ENCODE peak calls at places on chromosomes 3 and 15, in five cellular contexts. One of them, this sample, is unnamed.

GRCh38 chr3:116148881-116149530 is 296.3 kb downstream of the LSAMP start:
- DNase-seq in spleen: no peak
- DNase-seq in CD8-positive, alpha-beta memory T cell: no peak
- DNase-seq in HAP-1: no peak
- DNase-seq in IMR-90: peak; percentile 63
- DNase-seq in this sample: no peak

GRCh38 chr3:195764961-195765706 is 44.4 kb downstream of the MUC20 start:
- DNase-seq in spleen: peak; percentile 69
- DNase-seq in CD8-positive, alpha-beta memory T cell: no peak
- DNase-seq in HAP-1: no peak
- DNase-seq in IMR-90: no peak
- DNase-seq in this sample: no peak

GRCh38 chr3:32934150-32934742 is 17.2 kb upstream of the CCR4 start:
- DNase-seq in spleen: no peak
- DNase-seq in CD8-positive, alpha-beta memory T cell: no peak
- DNase-seq in HAP-1: peak; percentile 59
- DNase-seq in IMR-90: peak; percentile 13
- DNase-seq in this sample: no peak

GRCh38 chr3:21839592-21839991 is 88.6 kb upstream of the ZNF385D start:
- DNase-seq in spleen: no peak
- DNase-seq in CD8-positive, alpha-beta memory T cell: no peak
- DNase-seq in HAP-1: peak; percentile 8
- DNase-seq in IMR-90: peak; percentile 53
- DNase-seq in this sample: no peak

GRCh38 chr3:152291649-152292066 is 22.9 kb downstream of the MBNL1 start:
- DNase-seq in spleen: no peak
- DNase-seq in CD8-positive, alpha-beta memory T cell: no peak
- DNase-seq in HAP-1: no peak
- DNase-seq in IMR-90: peak; percentile 57
- DNase-seq in this sample: no peak

GRCh38 chr3:156750191-156750873 is 75.8 kb upstream of the LEKR1 start:
- DNase-seq in spleen: no peak
- DNase-seq in CD8-positive, alpha-beta memory T cell: no peak
- DNase-seq in HAP-1: no peak
- DNase-seq in IMR-90: peak; percentile 65
- DNase-seq in this sample: no peak

GRCh38 chr15:32028921-32029320 is 1.4 kb upstream of the CHRNA7 start:
- DNase-seq in spleen: no peak
- DNase-seq in CD8-positive, alpha-beta memory T cell: no peak
- DNase-seq in HAP-1: peak; percentile 43
- DNase-seq in IMR-90: no peak
- DNase-seq in this sample: no peak

GRCh38 chr3:138180375-138181029 is 5.8 kb upstream of the DBR1 start:
- DNase-seq in spleen: no peak
- DNase-seq in CD8-positive, alpha-beta memory T cell: peak; percentile 12
- DNase-seq in HAP-1: peak; percentile 35
- DNase-seq in IMR-90: peak; percentile 47
- DNase-seq in this sample: no peak

GRCh38 chr15:51332211-51333147 is 5.9 kb downstream of the CYP19A1 start:
- DNase-seq in spleen: no peak
- DNase-seq in CD8-positive, alpha-beta memory T cell: no peak
- DNase-seq in HAP-1: no peak
- DNase-seq in IMR-90: no peak
- DNase-seq in this sample: no peak

GRCh38 chr3:150469031-150469930 is 61.2 kb downstream of the TSC22D2 start:
- DNase-seq in spleen: no peak
- DNase-seq in CD8-positive, alpha-beta memory T cell: no peak
- DNase-seq in HAP-1: no peak
- DNase-seq in IMR-90: peak; percentile 98
- DNase-seq in this sample: no peak

GRCh38 chr3:13879946-13880810 is at the start of gene WNT7A:
- DNase-seq in spleen: peak; percentile 81
- DNase-seq in CD8-positive, alpha-beta memory T cell: peak; percentile 56
- DNase-seq in HAP-1: peak; percentile 66
- DNase-seq in IMR-90: no peak
- DNase-seq in this sample: no peak

GRCh38 chr15:100241572-100242479 is 99.9 kb downstream of the ADAMTS17 start:
- DNase-seq in spleen: no peak
- DNase-seq in CD8-positive, alpha-beta memory T cell: no peak
- DNase-seq in HAP-1: no peak
- DNase-seq in IMR-90: no peak
- DNase-seq in this sample: peak; percentile 80

GRCh38 chr15:99562238-99562637 is 3.5 kb upstream of the MEF2A start:
- DNase-seq in spleen: no peak
- DNase-seq in CD8-positive, alpha-beta memory T cell: no peak
- DNase-seq in HAP-1: no peak
- DNase-seq in IMR-90: no peak
- DNase-seq in this sample: no peak

GRCh38 chr3:178271740-178272387 is 264.4 kb upstream of the KCNMB2 start:
- DNase-seq in spleen: no peak
- DNase-seq in CD8-positive, alpha-beta memory T cell: no peak
- DNase-seq in HAP-1: no peak
- DNase-seq in IMR-90: no peak
- DNase-seq in this sample: no peak

GRCh38 chr15:66070220-66070934 is 183.2 kb downstream of the MEGF11 start:
- DNase-seq in spleen: no peak
- DNase-seq in CD8-positive, alpha-beta memory T cell: no peak
- DNase-seq in HAP-1: no peak
- DNase-seq in IMR-90: no peak
- DNase-seq in this sample: no peak

GRCh38 chr3:129587559-129588210 is 18.8 kb downstream of the PLXND1 start:
- DNase-seq in spleen: no peak
- DNase-seq in CD8-positive, alpha-beta memory T cell: no peak
- DNase-seq in HAP-1: no peak
- DNase-seq in IMR-90: no peak
- DNase-seq in this sample: no peak

GRCh38 chr15:71329041-71329440 is 213.8 kb downstream of the THSD4 start:
- DNase-seq in spleen: no peak
- DNase-seq in CD8-positive, alpha-beta memory T cell: no peak
- DNase-seq in HAP-1: no peak
- DNase-seq in IMR-90: peak; percentile 35
- DNase-seq in this sample: no peak

GRCh38 chr15:56475351-56475750 is 10.4 kb upstream of the MNS1 start:
- DNase-seq in spleen: no peak
- DNase-seq in CD8-positive, alpha-beta memory T cell: no peak
- DNase-seq in HAP-1: no peak
- DNase-seq in IMR-90: no peak
- DNase-seq in this sample: no peak

GRCh38 chr3:106620646-106621045 is 751.8 kb upstream of the CBLB start:
- DNase-seq in spleen: no peak
- DNase-seq in CD8-positive, alpha-beta memory T cell: no peak
- DNase-seq in HAP-1: no peak
- DNase-seq in IMR-90: no peak
- DNase-seq in this sample: no peak

GRCh38 chr3:111904376-111905241 is 45.5 kb downstream of the PHLDB2 start:
- DNase-seq in spleen: no peak
- DNase-seq in CD8-positive, alpha-beta memory T cell: no peak
- DNase-seq in HAP-1: no peak
- DNase-seq in IMR-90: peak; percentile 92
- DNase-seq in this sample: no peak

GRCh38 chr3:178205750-178206149 is 330.5 kb upstream of the KCNMB2 start:
- DNase-seq in spleen: no peak
- DNase-seq in CD8-positive, alpha-beta memory T cell: no peak
- DNase-seq in HAP-1: no peak
- DNase-seq in IMR-90: peak; percentile 51
- DNase-seq in this sample: no peak

GRCh38 chr3:55481918-55482495 is 5.1 kb downstream of the WNT5A start:
- DNase-seq in spleen: no peak
- DNase-seq in CD8-positive, alpha-beta memory T cell: no peak
- DNase-seq in HAP-1: no peak
- DNase-seq in IMR-90: peak; percentile 73
- DNase-seq in this sample: no peak

GRCh38 chr3:169162107-169162506 is 501.4 kb downstream of the MECOM start:
- DNase-seq in spleen: no peak
- DNase-seq in CD8-positive, alpha-beta memory T cell: no peak
- DNase-seq in HAP-1: no peak
- DNase-seq in IMR-90: no peak
- DNase-seq in this sample: no peak

GRCh38 chr3:101017048-101017447 is 23.8 kb upstream of the ABI3BP start:
- DNase-seq in spleen: no peak
- DNase-seq in CD8-positive, alpha-beta memory T cell: no peak
- DNase-seq in HAP-1: no peak
- DNase-seq in IMR-90: peak; percentile 37
- DNase-seq in this sample: no peak

GRCh38 chr15:52082197-52083036 is 30.2 kb downstream of the BCL2L10 start:
- DNase-seq in spleen: no peak
- DNase-seq in CD8-positive, alpha-beta memory T cell: no peak
- DNase-seq in HAP-1: no peak
- DNase-seq in IMR-90: peak; percentile 33
- DNase-seq in this sample: no peak

GRCh38 chr3:15300318-15301078 is 31.9 kb downstream of the SH3BP5 start:
- DNase-seq in spleen: no peak
- DNase-seq in CD8-positive, alpha-beta memory T cell: no peak
- DNase-seq in HAP-1: no peak
- DNase-seq in IMR-90: peak; percentile 74
- DNase-seq in this sample: no peak

GRCh38 chr3:186588619-186589018 is 18.1 kb downstream of the DNAJB11 start:
- DNase-seq in spleen: no peak
- DNase-seq in CD8-positive, alpha-beta memory T cell: no peak
- DNase-seq in HAP-1: no peak
- DNase-seq in IMR-90: no peak
- DNase-seq in this sample: no peak

GRCh38 chr3:186587183-186587582 is 16.7 kb downstream of the DNAJB11 start:
- DNase-seq in spleen: no peak
- DNase-seq in CD8-positive, alpha-beta memory T cell: no peak
- DNase-seq in HAP-1: no peak
- DNase-seq in IMR-90: no peak
- DNase-seq in this sample: no peak

GRCh38 chr3:186582541-186582940 is 12.0 kb downstream of the DNAJB11 start:
- DNase-seq in spleen: no peak
- DNase-seq in CD8-positive, alpha-beta memory T cell: no peak
- DNase-seq in HAP-1: no peak
- DNase-seq in IMR-90: no peak
- DNase-seq in this sample: no peak

GRCh38 chr3:186589115-186589514 is 18.6 kb downstream of the DNAJB11 start:
- DNase-seq in spleen: no peak
- DNase-seq in CD8-positive, alpha-beta memory T cell: no peak
- DNase-seq in HAP-1: no peak
- DNase-seq in IMR-90: peak; percentile 33
- DNase-seq in this sample: no peak

DNA sequence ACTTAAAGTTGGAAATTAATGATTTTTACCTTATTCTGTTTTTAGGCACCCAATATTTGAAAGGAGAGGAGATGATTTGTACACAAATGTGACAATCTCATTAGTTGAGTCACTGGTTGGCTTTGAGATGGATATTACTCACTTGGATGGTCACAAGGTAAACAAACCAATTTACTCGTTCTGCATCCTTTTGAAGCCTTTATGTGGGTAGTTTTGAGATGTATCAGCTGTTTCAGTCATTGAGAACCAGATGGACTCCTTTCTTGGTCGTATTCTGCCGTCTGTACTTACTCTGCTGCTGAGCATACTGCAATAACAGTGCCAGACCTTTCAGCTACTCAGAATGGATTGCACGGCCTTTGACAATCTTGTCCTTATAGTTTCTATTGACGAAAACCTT is 13.3 kb downstream of the DNAJB11 start:
- DNase-seq in spleen: no peak
- DNase-seq in CD8-positive, alpha-beta memory T cell: no peak
- DNase-seq in HAP-1: no peak
- DNase-seq in IMR-90: peak; percentile 74
- DNase-seq in this sample: no peak
- H3K36me3 ChIP-seq in spleen: peaks cover 77% of the 10 kb centered on the region
- H3K36me3 ChIP-seq in CD8-positive, alpha-beta memory T cell: peaks cover 48% of the 10 kb centered on the region
- H3K36me3 ChIP-seq in HAP-1: peaks cover 44% of the 10 kb centered on the region
- H3K36me3 ChIP-seq in IMR-90: peaks cover 19% of the 10 kb centered on the region
- H3K36me3 ChIP-seq in this sample: peaks cover 7% of the 10 kb centered on the region

GRCh38 chr3:177145402-177145801 is 51.9 kb downstream of the TBL1XR1 start:
- DNase-seq in spleen: no peak
- DNase-seq in CD8-positive, alpha-beta memory T cell: no peak
- DNase-seq in HAP-1: no peak
- DNase-seq in IMR-90: no peak
- DNase-seq in this sample: no peak
- H3K4me1 ChIP-seq in spleen: peaks cover 76% of the 10 kb centered on the region
- H3K4me1 ChIP-seq in CD8-positive, alpha-beta memory T cell: peaks cover 59% of the 10 kb centered on the region
- H3K4me1 ChIP-seq in HAP-1: peaks cover 11% of the 10 kb centered on the region
- H3K4me1 ChIP-seq in IMR-90: peaks cover 8% of the 10 kb centered on the region
- H3K4me1 ChIP-seq in this sample: no peaks in the 10 kb centered on the region

DNA sequence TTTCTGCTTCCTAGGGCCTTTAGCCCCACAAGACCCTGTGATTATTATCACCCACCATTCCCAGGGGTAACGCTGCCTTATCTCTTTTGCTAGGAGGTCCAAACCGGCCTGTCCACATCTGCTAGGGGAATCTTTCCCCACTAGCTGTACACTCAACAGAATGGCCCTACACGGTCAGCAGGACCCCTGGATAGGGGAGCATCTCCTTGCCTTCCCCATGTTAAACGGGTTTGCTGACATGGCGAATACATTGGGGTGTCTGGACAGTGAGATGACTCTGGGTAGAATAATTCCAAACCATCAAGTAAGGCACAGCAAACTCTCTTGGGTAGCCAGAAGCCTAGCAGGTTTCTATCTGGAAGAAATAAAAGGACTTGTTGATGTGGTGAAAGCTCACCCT is 702 bp downstream of the TRAIP start:
- DNase-seq in spleen: no peak
- DNase-seq in CD8-positive, alpha-beta memory T cell: no peak
- DNase-seq in HAP-1: no peak
- DNase-seq in IMR-90: no peak
- DNase-seq in this sample: no peak
- H3K36me3 ChIP-seq in spleen: no peaks in the 10 kb centered on the region
- H3K36me3 ChIP-seq in CD8-positive, alpha-beta memory T cell: no peaks in the 10 kb centered on the region
- H3K36me3 ChIP-seq in HAP-1: no peaks in the 10 kb centered on the region
- H3K36me3 ChIP-seq in IMR-90: no peaks in the 10 kb centered on the region
- H3K36me3 ChIP-seq in this sample: no peaks in the 10 kb centered on the region

GRCh38 chr3:18625085-18625484 is 199.9 kb upstream of the SATB1 start:
- DNase-seq in spleen: no peak
- DNase-seq in CD8-positive, alpha-beta memory T cell: no peak
- DNase-seq in HAP-1: no peak
- DNase-seq in IMR-90: no peak
- DNase-seq in this sample: no peak
- H3K4me1 ChIP-seq in spleen: no peaks in the 10 kb centered on the region
- H3K4me1 ChIP-seq in CD8-positive, alpha-beta memory T cell: no peaks in the 10 kb centered on the region
- H3K4me1 ChIP-seq in HAP-1: no peaks in the 10 kb centered on the region
- H3K4me1 ChIP-seq in IMR-90: no peaks in the 10 kb centered on the region
- H3K4me1 ChIP-seq in this sample: no peaks in the 10 kb centered on the region

GRCh38 chr3:184320099-184320445 is 5.7 kb downstream of the EIF4G1 start:
- DNase-seq in spleen: peak; percentile 93
- DNase-seq in CD8-positive, alpha-beta memory T cell: no peak
- DNase-seq in HAP-1: peak; percentile 45
- DNase-seq in IMR-90: peak; percentile 97
- DNase-seq in this sample: peak; percentile 99
- H3K36me3 ChIP-seq in spleen: peaks cover 73% of the 10 kb centered on the region
- H3K36me3 ChIP-seq in CD8-positive, alpha-beta memory T cell: peaks cover 56% of the 10 kb centered on the region
- H3K36me3 ChIP-seq in HAP-1: peaks cover 91% of the 10 kb centered on the region
- H3K36me3 ChIP-seq in IMR-90: peaks cover 68% of the 10 kb centered on the region
- H3K36me3 ChIP-seq in this sample: peaks cover 56% of the 10 kb centered on the region

DNA sequence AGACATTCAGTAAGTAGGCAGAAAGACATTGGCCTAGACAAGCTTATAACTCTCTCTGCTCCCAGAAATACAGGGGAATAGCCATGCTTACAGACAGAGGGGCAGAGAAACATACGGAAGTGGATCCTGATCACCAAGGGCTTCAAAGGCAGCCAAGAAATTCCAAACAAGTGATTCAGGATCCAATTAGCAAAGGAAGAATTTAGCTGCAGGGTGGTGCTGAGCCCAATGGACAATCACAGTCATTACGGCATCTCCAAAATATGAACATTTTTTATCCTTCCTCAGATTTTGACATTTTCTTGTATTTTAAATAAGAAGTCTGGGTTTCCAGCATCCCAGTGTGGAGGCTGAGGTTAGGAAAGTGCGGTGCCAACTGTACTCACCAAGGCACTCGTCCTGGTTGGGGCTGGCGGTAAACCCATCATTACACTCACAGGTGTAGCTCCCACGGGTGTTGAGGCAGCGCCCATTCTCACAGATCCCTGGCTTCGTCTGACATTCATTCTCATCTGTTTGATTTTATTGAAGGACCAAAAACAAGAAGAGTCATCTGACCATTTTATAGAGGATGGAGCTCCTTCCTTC is 96.8 kb downstream of the DUT start:
- DNase-seq in spleen: no peak
- DNase-seq in CD8-positive, alpha-beta memory T cell: no peak
- DNase-seq in HAP-1: no peak
- DNase-seq in IMR-90: peak; percentile 81
- DNase-seq in this sample: no peak
- H3K4me1 ChIP-seq in spleen: no peaks in the 10 kb centered on the region
- H3K4me1 ChIP-seq in CD8-positive, alpha-beta memory T cell: no peaks in the 10 kb centered on the region
- H3K4me1 ChIP-seq in HAP-1: no peaks in the 10 kb centered on the region
- H3K4me1 ChIP-seq in IMR-90: peaks cover 15% of the 10 kb centered on the region
- H3K4me1 ChIP-seq in this sample: no peaks in the 10 kb centered on the region